ENCODE peak calls at places on chromosome 11, in eight cellular contexts. W, I, V, F, A, L, S and J are unnamed samples.
A peak's percentile ranks its signal among the peaks of the same experiment; 100 is the strongest.

GRCh38 chr11:20000393-20001134 is 159.7 kb downstream of the DBX1 start:
- DNase-seq in W (no peak), I (no peak), V (no peak), F (no peak), A (no peak), L (no peak), S (no peak), J (no peak)

GRCh38 chr11:11146830-11147229 is 206.2 kb downstream of the CSNK2A3 start:
- DNase-seq in W (no peak), I (no peak), V (no peak), F (no peak), A (no peak), L (no peak), S (no peak), J (no peak)

GRCh38 chr11:86484795-86485166 is 110.1 kb downstream of the CCDC81 start:
- DNase-seq in W (no peak), I (no peak), V (no peak), F (no peak), A (no peak), L (no peak), S (no peak), J (no peak)

GRCh38 chr11:120055646-120056045 is 82.3 kb downstream of the TRIM29 start:
- DNase-seq in W (no peak), I (no peak), V (peak; percentile 11), F (no peak), A (no peak), L (no peak), S (no peak), J (peak; percentile 55)

GRCh38 chr11:126484266-126484665 is 128.8 kb downstream of the ST3GAL4 start:
- DNase-seq in W (no peak), I (no peak), V (no peak), F (no peak), A (no peak), L (no peak), S (no peak), J (no peak)

GRCh38 chr11:69155302-69156198 is at the start of gene SMIM38:
- DNase-seq in W (no peak), I (no peak), V (no peak), F (peak; percentile 63), A (no peak), L (no peak), S (no peak), J (no peak)

GRCh38 chr11:134361241-134361640 is 29.5 kb downstream of the GLB1L2 start:
- DNase-seq in W (no peak), I (no peak), V (peak; percentile 30), F (no peak), A (no peak), L (peak; percentile 53), S (no peak), J (no peak)

GRCh38 chr11:107780775-107781174 is 68.9 kb upstream of the SLN start:
- DNase-seq in W (no peak), I (no peak), V (no peak), F (no peak), A (no peak), L (no peak), S (peak; percentile 31), J (no peak)

GRCh38 chr11:77436969-77437368 is 36.9 kb downstream of the PAK1 start:
- DNase-seq in W (no peak), I (no peak), V (no peak), F (no peak), A (no peak), L (no peak), S (no peak), J (no peak)

GRCh38 chr11:44229003-44229570 is 80.9 kb downstream of the ALX4 start:
- DNase-seq in W (no peak), I (no peak), V (no peak), F (no peak), A (peak; percentile 44), L (no peak), S (peak; percentile 18), J (no peak)

GRCh38 chr11:130156108-130157022 is 3.2 kb upstream of the ST14 start:
- DNase-seq in W (no peak), I (no peak), V (no peak), F (no peak), A (peak; percentile 44), L (no peak), S (no peak), J (no peak)

DNA sequence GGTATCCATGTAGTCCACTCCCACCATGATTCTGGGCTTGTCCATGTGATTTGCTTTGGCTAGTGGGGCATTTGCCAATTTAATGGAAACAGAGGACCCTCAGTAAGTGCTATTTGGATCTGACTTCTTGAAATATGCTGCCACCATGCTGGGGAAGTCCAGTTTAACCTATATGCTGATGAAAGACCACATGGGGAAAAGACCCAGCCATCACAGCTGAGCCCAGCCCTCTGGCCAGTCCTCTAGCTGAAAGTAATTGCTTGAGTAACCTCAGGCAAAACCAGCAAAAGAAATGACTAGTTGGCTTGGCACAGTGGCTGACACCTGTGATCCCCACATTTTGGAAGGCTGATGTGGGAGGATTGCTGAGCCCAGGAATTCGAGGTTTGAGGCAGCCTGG is 61.5 kb downstream of the ATG16L2 start:
- DNase-seq in W (no peak), I (no peak), V (no peak), F (no peak), A (no peak), L (no peak), S (no peak), J (no peak)
- TF ChIP-seq CTCF in W (no peak), I (no peak), V (no peak), F (no peak), A (no peak), L (no peak), S (no peak), J (no peak)

DNA sequence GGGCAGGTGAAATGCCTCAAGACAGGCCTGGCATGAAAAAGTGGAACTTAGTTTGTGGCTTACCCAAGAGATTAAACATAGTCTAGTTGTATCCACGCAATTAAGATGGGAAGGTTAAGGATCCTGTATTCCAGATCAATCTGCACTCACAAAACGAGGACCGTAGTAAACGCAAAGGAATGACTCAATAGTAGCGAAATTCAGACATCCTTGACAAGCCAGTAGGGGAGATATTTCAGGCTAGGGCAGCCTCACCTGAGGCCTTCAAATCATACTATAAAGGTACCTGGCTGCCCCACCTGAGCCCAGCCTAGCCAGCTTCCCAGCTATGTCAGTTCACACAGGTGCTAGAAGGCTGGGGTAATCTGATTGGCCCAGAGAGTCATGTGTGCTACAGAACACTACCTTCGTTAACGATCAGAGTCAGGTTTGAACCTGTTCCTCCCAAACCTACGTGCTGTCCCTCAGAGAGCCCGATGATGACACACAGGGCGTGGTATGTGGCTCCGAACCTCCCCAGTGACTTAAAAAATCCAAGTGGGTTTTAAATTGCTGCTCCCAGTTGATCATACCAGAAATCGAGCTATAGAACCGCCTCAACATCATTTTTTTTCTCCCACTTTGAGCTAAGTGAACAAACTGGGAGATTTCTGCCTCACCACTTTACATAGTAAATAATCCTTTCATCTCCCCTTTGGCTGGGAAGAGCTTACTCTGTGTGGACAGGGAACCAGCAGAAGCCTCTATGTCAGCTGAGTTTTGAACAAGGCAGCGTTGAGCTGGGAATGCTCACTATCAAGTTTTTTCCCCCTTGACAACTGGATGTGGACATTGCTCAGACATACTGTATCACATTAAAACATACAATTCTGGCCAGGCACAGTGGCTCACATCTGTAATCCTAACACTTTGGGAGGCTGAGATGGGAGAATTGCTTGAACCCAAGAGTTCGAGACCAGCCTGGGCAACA is 46.3 kb downstream of the AHNAK start:
- DNase-seq in W (peak; percentile 88), I (no peak), V (no peak), F (no peak), A (peak; percentile 59), L (no peak), S (no peak), J (no peak)
- TF ChIP-seq POLR2AphosphoS5 in W (peak; percentile 82), I (no peak), V (no peak), F (no peak), A (peak; percentile 9), L (peak; percentile 57), S (no peak), J (peak; percentile 39)

GRCh38 chr11:36478700-36479329 is 31.3 kb downstream of the TRAF6 start:
- DNase-seq in W (peak; percentile 22), I (no peak), V (no peak), F (no peak), A (peak; percentile 30), L (no peak), S (peak; percentile 60), J (no peak)
- TF ChIP-seq CTCF in W (peak; percentile 40), I (peak; percentile 25), V (peak; percentile 5), F (peak; percentile 39), A (no peak), L (no peak), S (peak; percentile 47), J (peak; percentile 53)

GRCh38 chr11:118275184-118275583 is 11.1 kb upstream of the MPZL2 start:
- DNase-seq in W (no peak), I (no peak), V (no peak), F (no peak), A (no peak), L (no peak), S (peak; percentile 82), J (no peak)
- TF ChIP-seq POLR2AphosphoS5 in W (no peak), I (no peak), V (no peak), F (peak; percentile 18), A (no peak), L (no peak), S (peak; percentile 57), J (no peak)

GRCh38 chr11:892106-892505 is 18.5 kb downstream of the CHID1 start:
- DNase-seq in W (no peak), I (no peak), V (no peak), F (no peak), A (no peak), L (no peak), S (no peak), J (no peak)
- TF ChIP-seq CTCF in W (peak; percentile 8), I (no peak), V (no peak), F (no peak), A (no peak), L (no peak), S (no peak), J (no peak)

DNA sequence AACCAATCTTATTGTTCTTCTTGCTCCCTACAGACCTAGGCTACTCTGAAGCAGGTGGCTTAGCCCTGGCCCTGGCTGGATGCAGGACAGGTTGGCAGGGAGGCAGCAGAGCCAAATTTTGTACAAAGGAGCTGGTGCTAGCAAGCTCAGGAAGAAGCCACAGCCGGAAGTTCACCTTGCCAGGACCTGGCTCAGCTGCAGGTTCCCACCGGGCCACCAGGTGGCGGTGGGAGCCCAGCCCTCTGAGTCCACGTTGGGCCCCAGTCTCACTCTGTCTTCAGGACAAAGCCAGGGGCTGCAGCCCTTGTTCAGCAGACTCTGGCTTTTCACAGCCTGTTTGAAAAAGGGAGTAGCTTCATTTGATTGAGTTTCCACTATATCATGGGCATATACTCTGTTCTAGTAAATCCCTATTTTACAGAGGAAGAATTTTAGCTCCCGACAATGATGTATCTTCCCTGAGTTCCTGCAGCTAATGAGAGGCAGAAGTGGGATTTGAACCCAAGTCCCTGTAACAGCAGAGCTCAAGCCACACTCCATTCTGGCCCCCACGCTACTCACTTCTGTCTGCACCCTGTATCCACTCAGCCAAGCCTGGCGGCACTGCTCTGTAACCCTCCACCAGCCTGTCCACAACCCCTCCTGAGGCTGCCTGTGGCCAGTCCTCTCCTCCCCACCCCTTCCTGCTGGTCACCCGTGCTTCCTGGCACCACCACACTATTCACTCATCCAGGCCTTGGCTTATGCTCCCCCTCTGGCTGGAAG is 3.3 kb downstream of the TKFC start:
- DNase-seq in W (peak; percentile 59), I (peak; percentile 63), V (peak; percentile 87), F (peak; percentile 90), A (peak; percentile 86), L (peak; percentile 88), S (peak; percentile 76), J (no peak)
- TF ChIP-seq POLR2AphosphoS5 in W (peak; percentile 49), I (no peak), V (peak; percentile 32), F (no peak), A (no peak), L (no peak), S (no peak), J (peak; percentile 51)